ENCODE peak calls at places on chromosomes 12 and 14, in eight cellular contexts. Q is cardiac muscle cell; H is naive thymus-derived CD4-positive, alpha-beta T cell; O is effector memory CD4-positive, alpha-beta T cell; K is MM.1S; C is GM04504; V is BJ; J is B cell. U is an unnamed sample.

GRCh38 chr12:108623577-108623976 is 10.1 kb downstream of the SELPLG start:
- DNase-seq in C (no peak), O (no peak), K (no peak), V (no peak), Q (no peak), J (no peak), H (no peak), U (no peak)

GRCh38 chr12:67541625-67541991 is 106.9 kb upstream of the DYRK2 start:
- DNase-seq in O (no peak), H (no peak), C (no peak), K (peak; percentile 78), V (no peak), Q (no peak), J (no peak), U (no peak)

GRCh38 chr12:92068441-92068840 is 77.2 kb downstream of the BTG1 start:
- DNase-seq in J (no peak), K (no peak), C (no peak), O (no peak), Q (no peak), V (no peak), H (no peak), U (no peak)

GRCh38 chr12:77947326-77947725 is 116.6 kb downstream of the NAV3 start:
- DNase-seq in Q (no peak), O (no peak), K (no peak), V (no peak), J (no peak), C (no peak), H (no peak), U (no peak)

GRCh38 chr12:84727964-84728363 is 184.6 kb downstream of the SLC6A15 start:
- DNase-seq in C (no peak), K (peak; percentile 41), H (no peak), J (no peak), O (no peak), Q (peak; percentile 84), V (no peak), U (no peak)

GRCh38 chr12:106045251-106045674 is 93.5 kb downstream of the NUAK1 start:
- DNase-seq in V (no peak), J (no peak), O (no peak), H (no peak), K (no peak), Q (no peak), C (no peak), U (no peak)

GRCh38 chr12:101698782-101699347 is 1.4 kb downstream of the CHPT1 start:
- DNase-seq in J (no peak), H (no peak), V (no peak), C (no peak), K (no peak), Q (no peak), O (no peak), U (no peak)

GRCh38 chr12:51889216-51890134 is 1.6 kb downstream of the ANKRD33 start:
- DNase-seq in O (no peak), Q (no peak), H (no peak), C (no peak), V (no peak), K (no peak), J (no peak), U (no peak)

GRCh38 chr12:92149563-92149962 is 3.9 kb upstream of the BTG1 start:
- DNase-seq in O (no peak), V (no peak), J (no peak), K (peak; percentile 1), Q (no peak), H (no peak), C (no peak), U (no peak)

GRCh38 chr12:119412811-119413794 is 78.6 kb downstream of the CCDC60 start:
- DNase-seq in V (peak; percentile 1), O (no peak), Q (peak; percentile 80), K (peak; percentile 37), C (peak; percentile 25), J (no peak), H (peak; percentile 29), U (peak; percentile 63)

GRCh38 chr14:20631023-20631820 is 10.3 kb downstream of the OR6S1 start:
- DNase-seq in V (no peak), C (no peak), K (peak; percentile 35), Q (peak; percentile 43), J (no peak), O (peak; percentile 41), H (peak; percentile 51), U (no peak)

GRCh38 chr14:33273978-33274377 is 335.3 kb downstream of the NPAS3 start:
- DNase-seq in O (no peak), V (no peak), Q (no peak), C (no peak), K (no peak), H (no peak), J (no peak), U (no peak)

GRCh38 chr12:119620490-119620889 is 26.9 kb downstream of the TMEM233 start:
- DNase-seq in O (no peak), V (no peak), J (no peak), C (no peak), H (no peak), K (no peak), Q (no peak), U (no peak)

GRCh38 chr14:99479903-99480855 is 480 bp downstream of the SETD3 start:
- DNase-seq in V (peak; percentile 24), Q (peak; percentile 78), J (no peak), C (peak; percentile 38), K (no peak), H (peak; percentile 62), O (peak; percentile 6), U (peak; percentile 37)

GRCh38 chr12:34389378-34390170 is 367.3 kb downstream of the ALG10 start:
- DNase-seq in H (no peak), O (no peak), V (no peak), C (no peak), K (no peak), J (no peak), Q (no peak), U (no peak)